ENCODE peak calls at places on chromosomes 7 and 10, in six cellular contexts. C is natural killer cell; H is EL; M is PC-3; X is stimulated activated CD8-positive, alpha-beta memory T cell treated with anti-CD3 and anti-CD28 coated beads, Interleukin-12 subunit alpha, Interleukin-12 subunit beta, amount 100 ng/mL, for 4 hours; F is Kasumi-1. J is an unnamed sample.

GRCh38 chr10:3195706-3196105 is 23.1 kb upstream of the PITRM1 start:
- DNase-seq in C (no peak), H (no peak), M (no peak), X (no peak), F (no peak), J (no peak)

GRCh38 chr10:132784582-132785432 is 1.1 kb downstream of the NKX6-2 start:
- DNase-seq in C (no peak), H (no peak), M (no peak), X (no peak), F (no peak), J (no peak)

GRCh38 chr7:31002256-31002655 is 38.5 kb downstream of the GHRHR start:
- DNase-seq in C (no peak), H (peak), M (no peak), X (no peak), F (no peak), J (no peak)

GRCh38 chr7:112529486-112529885 is 48.7 kb downstream of the LSMEM1 start:
- DNase-seq in C (no peak), H (peak), M (no peak), X (no peak), F (no peak), J (no peak)

GRCh38 chr7:140005754-140006503 is 56.8 kb downstream of the PARP12 start:
- DNase-seq in C (no peak), H (peak), M (peak), X (no peak), F (peak), J (no peak)

GRCh38 chr7:81218480-81219106 is 299.7 kb upstream of the SEMA3C start:
- DNase-seq in C (no peak), H (no peak), M (no peak), X (no peak), F (no peak), J (no peak)

GRCh38 chr10:94274142-94274787 is 88.5 kb downstream of the NOC3L start:
- DNase-seq in C (no peak), H (no peak), M (no peak), X (no peak), F (no peak), J (no peak)

GRCh38 chr7:129903935-129904334 is 48.8 kb downstream of the UBE2H start:
- DNase-seq in C (no peak), H (no peak), M (no peak), X (no peak), F (no peak), J (no peak)

GRCh38 chr7:39921505-39922250 is 28.4 kb upstream of the CDK13 start:
- DNase-seq in C (no peak), H (no peak), M (no peak), X (no peak), F (no peak), J (no peak)

GRCh38 chr7:1746491-1746975 is 76.5 kb downstream of the ELFN1 start:
- DNase-seq in C (no peak), H (no peak), M (no peak), X (no peak), F (no peak), J (no peak)

GRCh38 chr7:157752832-157753291 is 416.1 kb downstream of the DNAJB6 start:
- DNase-seq in C (no peak), H (no peak), M (no peak), X (no peak), F (no peak), J (no peak)